ENCODE peak calls at places on chromosome 15, in six cellular contexts. O is keratinocyte, Y is hepatocyte, R is H9, P is HCT116, F is fibroblast of lung. E is an unnamed sample. For H3K79me2, the result is how much of the 10 kb centered on the place peaks cover.

GRCh38 chr15:36415643-36416042 is 163.8 kb upstream of the CDIN1 start:
- DNase-seq in O (no peak), P (no peak), F (peak), R (no peak), Y (peak), E (peak)

GRCh38 chr15:25796395-25796794 is 66.7 kb downstream of the ATP10A start:
- DNase-seq in Y (no peak), F (no peak), R (peak), P (no peak), O (no peak), E (no peak)

GRCh38 chr15:51129513-51130197 is 34.9 kb upstream of the TNFAIP8L3 start:
- DNase-seq in P (no peak), R (no peak), Y (peak), O (no peak), F (no peak), E (no peak)

GRCh38 chr15:65336369-65336766 is 31.9 kb downstream of the RNU5B-1 start:
- DNase-seq in P (no peak), R (no peak), F (no peak), Y (no peak), O (no peak), E (no peak)

GRCh38 chr15:70522323-70522966 is 240.9 kb downstream of the UACA start:
- DNase-seq in R (no peak), P (no peak), F (no peak), O (no peak), Y (no peak), E (no peak)

GRCh38 chr15:72982750-72983149 is 69.5 kb upstream of the NEO1 start:
- DNase-seq in F (no peak), P (no peak), R (no peak), Y (no peak), O (no peak), E (no peak)

GRCh38 chr15:50257924-50258323 is 7.6 kb downstream of the HDC start:
- DNase-seq in Y (no peak), O (no peak), F (peak), R (no peak), P (no peak), E (peak)

GRCh38 chr15:51022206-51022605 is 72.5 kb downstream of the TNFAIP8L3 start:
- DNase-seq in Y (no peak), P (no peak), R (no peak), O (no peak), F (no peak), E (no peak)

GRCh38 chr15:75620043-75620775 is 5.3 kb downstream of the SNUPN start:
- DNase-seq in R (no peak), Y (peak), O (no peak), P (no peak), F (peak), E (peak)

GRCh38 chr15:45855210-45855906 is 220.5 kb downstream of the SQOR start:
- DNase-seq in F (no peak), P (no peak), O (no peak), R (no peak), Y (peak), E (peak)

GRCh38 chr15:75698399-75698747 is 14.3 kb downstream of the CSPG4 start:
- DNase-seq in P (no peak), Y (no peak), F (no peak), R (no peak), O (no peak), E (no peak)

GRCh38 chr15:45589296-45589695 is 2.1 kb downstream of the BLOC1S6 start:
- DNase-seq in P (no peak), O (no peak), F (no peak), R (no peak), Y (no peak), E (no peak)

GRCh38 chr15:79592126-79592525 is 160.0 kb downstream of the MINAR1 start:
- DNase-seq in P (no peak), Y (no peak), O (no peak), F (no peak), R (no peak), E (no peak)
- H3K27ac ChIP-seq in P (no peak), Y (no peak), O (no peak), F (no peak), R (no peak), E (no peak)

DNA sequence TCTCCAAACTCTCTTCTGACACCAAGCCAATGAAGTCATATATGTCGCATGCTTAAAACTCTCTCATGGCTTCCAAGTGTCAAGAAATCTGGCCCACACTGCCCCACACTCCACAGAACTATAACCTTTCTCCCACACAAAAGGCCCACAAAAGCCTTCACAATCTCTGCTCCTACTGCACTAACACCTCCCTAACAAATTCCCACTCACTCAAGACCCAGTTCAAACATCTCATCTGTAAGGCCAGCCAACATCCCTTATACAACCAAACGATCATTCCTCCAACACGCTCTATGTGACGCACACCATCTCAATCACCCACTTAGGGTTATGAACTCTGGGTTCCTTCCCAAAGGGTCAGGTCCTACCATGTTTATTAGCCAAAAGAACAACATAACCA is 13.5 kb downstream of the TBC1D2B start:
- DNase-seq in F (peak), O (no peak), Y (no peak), P (no peak), R (no peak), E (no peak)
- H3K79me2 ChIP-seq in F (half or more), O (half or more), Y (half or more), P (under half), R (under half), E (half or more)

GRCh38 chr15:52140646-52141045 is 28.1 kb upstream of the BCL2L10 start:
- DNase-seq in P (no peak), Y (no peak), O (no peak), F (no peak), R (no peak), E (no peak)
- H3K27ac ChIP-seq in P (no peak), Y (no peak), O (no peak), F (no peak), R (no peak), E (no peak)

DNA sequence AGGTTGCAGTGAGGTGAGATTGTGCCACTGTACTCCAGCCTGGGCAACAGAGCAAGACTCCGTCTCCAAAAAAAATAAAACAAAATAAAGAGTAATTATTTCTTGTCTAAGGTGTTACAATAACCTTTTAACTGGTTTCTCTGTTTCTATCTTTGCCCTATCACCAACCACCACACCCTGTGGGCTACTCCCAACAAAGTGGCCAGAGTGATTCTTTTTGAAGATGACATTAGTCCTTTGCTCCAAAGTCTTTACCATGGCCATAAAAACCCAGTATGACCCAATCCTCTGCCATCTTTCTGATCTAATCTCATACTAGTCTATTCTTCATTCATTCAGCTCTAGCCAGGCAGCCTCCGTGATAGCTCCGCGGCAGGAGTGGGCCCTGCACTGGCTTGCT is 62.8 kb downstream of the RFX7 start:
- DNase-seq in O (no peak), F (no peak), P (no peak), Y (no peak), R (no peak), E (no peak)
- H3K79me2 ChIP-seq in O (half or more), F (under half), P (under half), Y (half or more), R (under half), E (half or more)

DNA sequence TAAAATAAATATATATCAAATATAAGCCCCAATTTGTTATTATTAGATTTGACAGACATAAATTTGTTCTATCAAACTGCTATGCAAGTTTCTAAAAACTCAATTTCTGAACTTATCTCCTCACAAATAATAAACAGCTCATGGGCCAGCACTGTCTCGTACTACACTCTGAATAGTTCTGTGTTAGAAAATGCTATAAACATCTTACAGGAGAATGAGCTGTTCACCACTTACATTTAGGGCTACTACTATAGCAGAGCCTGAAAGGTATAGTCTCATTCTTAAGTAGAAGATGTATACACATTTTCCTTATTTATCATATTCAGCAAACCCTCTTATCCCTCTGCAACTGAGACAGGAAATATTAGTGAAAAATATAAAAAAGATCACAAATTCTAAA is 12.6 kb downstream of the SLC12A6 start:
- DNase-seq in P (no peak), F (no peak), O (no peak), R (no peak), Y (no peak), E (no peak)
- H3K27ac ChIP-seq in P (no peak), F (no peak), O (no peak), R (no peak), Y (no peak), E (no peak)

DNA sequence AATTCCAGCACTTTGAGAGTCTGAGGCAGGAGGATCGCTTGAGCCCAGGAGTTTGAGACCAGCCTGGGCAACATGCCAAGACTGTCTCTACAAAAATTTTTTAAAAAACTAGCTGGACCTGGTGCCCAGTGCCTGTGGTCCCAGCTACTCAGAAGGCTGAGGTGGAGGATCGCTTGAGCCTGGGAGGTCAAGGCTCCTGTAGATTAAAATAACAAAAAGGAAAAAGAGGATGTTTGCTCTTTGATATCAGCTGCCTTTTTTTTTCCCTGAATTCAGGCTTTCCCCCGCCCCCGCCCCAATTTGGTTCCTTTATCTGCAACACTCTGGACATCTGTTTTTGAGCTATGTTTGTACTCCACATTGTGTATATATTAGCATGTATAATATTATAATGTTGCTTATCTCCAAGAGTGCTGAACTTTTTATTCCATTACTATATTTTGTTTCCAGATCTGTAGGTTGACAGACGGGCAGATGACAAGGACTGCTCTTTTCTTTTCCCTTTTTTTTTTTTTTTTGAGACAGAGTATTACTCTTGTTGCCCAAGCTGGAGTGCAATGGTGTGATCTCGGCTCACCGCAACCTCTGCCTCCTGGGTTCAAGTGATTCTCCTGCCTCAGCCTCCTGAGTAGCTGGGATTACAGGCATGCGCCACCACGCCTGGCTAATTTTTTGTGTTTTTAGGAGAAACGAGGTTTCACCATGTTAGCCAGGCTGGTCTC is 4.6 kb downstream of the SNAP23 start:
- DNase-seq in R (no peak), Y (no peak), O (no peak), P (no peak), F (no peak), E (no peak)
- H3K79me2 ChIP-seq in R (under half), Y (half or more), O (half or more), P (under half), F (under half), E (half or more)

GRCh38 chr15:78950343-78950742 is 5.5 kb upstream of the CTSH start:
- DNase-seq in O (no peak), P (no peak), R (no peak), F (no peak), Y (peak), E (no peak)
- H3K27ac ChIP-seq in O (no peak), P (no peak), R (no peak), F (no peak), Y (peak), E (no peak)

GRCh38 chr15:41779662-41780157 is 5.4 kb downstream of the MAPKBP1 start:
- DNase-seq in Y (no peak), O (no peak), F (no peak), P (no peak), R (no peak), E (no peak)

GRCh38 chr15:41778503-41778902 is 4.2 kb downstream of the MAPKBP1 start:
- DNase-seq in F (no peak), Y (no peak), R (no peak), P (no peak), O (no peak), E (no peak)

GRCh38 chr15:41782486-41783271 is 8.4 kb downstream of the MAPKBP1 start:
- DNase-seq in O (no peak), F (no peak), R (no peak), Y (no peak), P (no peak), E (no peak)

GRCh38 chr15:41780266-41780665 is 6.0 kb downstream of the MAPKBP1 start:
- DNase-seq in P (no peak), Y (peak), O (no peak), F (no peak), R (no peak), E (no peak)

DNA sequence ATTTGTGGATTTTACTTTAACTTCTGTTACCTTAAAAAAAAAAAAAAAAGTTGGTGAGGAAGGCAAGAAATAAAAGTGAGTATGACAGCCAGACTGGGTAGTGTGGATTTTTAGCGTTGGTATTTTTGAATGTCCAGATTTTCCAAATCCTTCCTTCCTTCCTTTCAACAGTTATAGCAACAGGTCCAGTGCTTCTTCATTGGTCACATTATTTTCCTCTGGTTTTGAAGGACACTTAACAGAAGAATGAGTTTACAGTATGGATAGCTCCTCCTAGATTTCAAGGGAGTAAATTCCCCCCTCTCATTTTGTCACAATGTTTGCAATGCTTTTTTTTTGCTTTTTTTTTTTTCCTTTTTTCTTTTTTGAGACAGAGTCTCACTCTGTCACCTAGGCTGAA is 6.4 kb downstream of the MAPKBP1 start:
- DNase-seq in R (no peak), F (no peak), P (no peak), Y (no peak), O (no peak), E (no peak)
- H3K79me2 ChIP-seq in R (under half), F (under half), P (under half), Y (half or more), O (half or more), E (half or more)

GRCh38 chr15:58441376-58442070 is 9.7 kb downstream of the LIPC start:
- DNase-seq in O (peak), P (no peak), R (no peak), Y (no peak), F (peak), E (peak)

GRCh38 chr15:58440922-58441321 is 9.1 kb downstream of the LIPC start:
- DNase-seq in Y (peak), O (peak), R (no peak), F (no peak), P (peak), E (peak)

GRCh38 chr15:58442122-58442521 is 10.3 kb downstream of the LIPC start:
- DNase-seq in Y (no peak), F (no peak), O (peak), R (no peak), P (no peak), E (peak)

GRCh38 chr15:58438956-58439355 is 7.2 kb downstream of the LIPC start:
- DNase-seq in P (peak), R (peak), F (peak), Y (peak), O (no peak), E (peak)

GRCh38 chr15:58440181-58440910 is 8.6 kb downstream of the LIPC start:
- DNase-seq in R (no peak), P (peak), O (no peak), F (no peak), Y (peak), E (peak)
- H3K27ac ChIP-seq in R (no peak), P (peak), O (peak), F (peak), Y (peak), E (peak)